ENCODE peak calls at places on chromosomes 16 and 17, in six cellular contexts. C is HCT116, U is cardiac muscle cell, R is kidney, H is IMR-90, E is left lung. O is an unnamed sample.

GRCh38 chr16:2969545-2970521 is 685 bp downstream of the PAQR4 start:
- DNase-seq in C (no peak), U (peak; percentile 32), R (peak; percentile 85), H (peak; percentile 49), E (peak; percentile 81), O (peak; percentile 55)

GRCh38 chr17:72039490-72039889 is 81.3 kb upstream of the SOX9 start:
- DNase-seq in C (no peak), U (peak; percentile 18), R (no peak), H (peak; percentile 4), E (no peak), O (no peak)

GRCh38 chr16:31141489-31142108 is 6.1 kb upstream of the PRSS8 start:
- DNase-seq in C (no peak), U (no peak), R (peak; percentile 85), H (peak; percentile 84), E (no peak), O (no peak)

GRCh38 chr16:89502319-89502843 is 5.8 kb upstream of the SPG7 start:
- DNase-seq in C (peak; percentile 63), U (peak; percentile 41), R (peak; percentile 82), H (no peak), E (peak; percentile 76), O (no peak)

GRCh38 chr16:75250089-75250808 is 1.2 kb downstream of the BCAR1 start:
- DNase-seq in C (no peak), U (no peak), R (peak; percentile 87), H (no peak), E (peak; percentile 70), O (peak; percentile 62)

GRCh38 chr16:59305850-59306249 is 571.7 kb upstream of the GOT2 start:
- DNase-seq in C (no peak), U (no peak), R (no peak), H (no peak), E (no peak), O (no peak)

GRCh38 chr17:50518265-50519023 is 10.2 kb downstream of the MYCBPAP start:
- DNase-seq in C (no peak), U (peak; percentile 25), R (peak; percentile 55), H (no peak), E (no peak), O (no peak)

GRCh38 chr16:72805486-72805885 is 242.4 kb downstream of the ZFHX3 start:
- DNase-seq in C (no peak), U (no peak), R (no peak), H (no peak), E (no peak), O (no peak)

GRCh38 chr17:49209061-49209571 is 1.3 kb downstream of the GNGT2 start:
- DNase-seq in C (no peak), U (no peak), R (no peak), H (no peak), E (no peak), O (no peak)

GRCh38 chr16:24844101-24845030 is 1.4 kb upstream of the SLC5A11 start:
- DNase-seq in C (peak; percentile 42), U (no peak), R (no peak), H (peak; percentile 28), E (no peak), O (no peak)

GRCh38 chr16:77435240-77435819 is 496 bp upstream of the ADAMTS18 start:
- DNase-seq in C (no peak), U (no peak), R (no peak), H (no peak), E (no peak), O (no peak)

GRCh38 chr16:14669776-14670175 is 24.3 kb downstream of the PLA2G10 start:
- DNase-seq in C (no peak), U (no peak), R (peak; percentile 59), H (no peak), E (peak; percentile 52), O (no peak)

GRCh38 chr17:79214940-79215604 is 140.4 kb downstream of the ENGASE start:
- DNase-seq in C (no peak), U (no peak), R (no peak), H (no peak), E (no peak), O (no peak)

GRCh38 chr16:46918905-46919792 is 35.0 kb downstream of the GPT2 start:
- DNase-seq in C (no peak), U (no peak), R (no peak), H (no peak), E (no peak), O (no peak)

GRCh38 chr16:22641030-22641671 is 130.5 kb downstream of the NPIPB5 start:
- DNase-seq in C (peak; percentile 3), U (peak; percentile 50), R (no peak), H (peak; percentile 49), E (no peak), O (no peak)

GRCh38 chr17:50270430-50271172 is 3.7 kb upstream of the TMEM92 start:
- DNase-seq in C (no peak), U (peak; percentile 88), R (peak; percentile 81), H (peak; percentile 81), E (peak; percentile 82), O (no peak)

GRCh38 chr16:27374794-27375499 is 27.0 kb upstream of the IL21R start:
- DNase-seq in C (peak; percentile 94), U (peak; percentile 83), R (peak; percentile 87), H (peak; percentile 80), E (peak; percentile 57), O (peak; percentile 59)

GRCh38 chr17:36593651-36594316 is 2.1 kb downstream of the DHRS11 start:
- DNase-seq in C (no peak), U (no peak), R (no peak), H (no peak), E (no peak), O (no peak)

GRCh38 chr17:30380106-30380420 is 1.3 kb downstream of the CPD start:
- DNase-seq in C (no peak), U (no peak), R (no peak), H (peak; percentile 43), E (no peak), O (no peak)

GRCh38 chr17:62708587-62708986 is 81.1 kb downstream of the MRC2 start:
- DNase-seq in C (no peak), U (no peak), R (no peak), H (no peak), E (no peak), O (no peak)

GRCh38 chr16:72961115-72961832 is 86.7 kb downstream of the ZFHX3 start:
- DNase-seq in C (no peak), U (peak; percentile 14), R (no peak), H (peak; percentile 30), E (no peak), O (no peak)

GRCh38 chr16:5032748-5033167 is 977 bp downstream of the NAGPA start:
- DNase-seq in C (no peak), U (no peak), R (no peak), H (no peak), E (no peak), O (no peak)

GRCh38 chr16:88908307-88908706 is 41.8 kb upstream of the PABPN1L start:
- DNase-seq in C (no peak), U (no peak), R (no peak), H (no peak), E (no peak), O (peak; percentile 54)

DNA sequence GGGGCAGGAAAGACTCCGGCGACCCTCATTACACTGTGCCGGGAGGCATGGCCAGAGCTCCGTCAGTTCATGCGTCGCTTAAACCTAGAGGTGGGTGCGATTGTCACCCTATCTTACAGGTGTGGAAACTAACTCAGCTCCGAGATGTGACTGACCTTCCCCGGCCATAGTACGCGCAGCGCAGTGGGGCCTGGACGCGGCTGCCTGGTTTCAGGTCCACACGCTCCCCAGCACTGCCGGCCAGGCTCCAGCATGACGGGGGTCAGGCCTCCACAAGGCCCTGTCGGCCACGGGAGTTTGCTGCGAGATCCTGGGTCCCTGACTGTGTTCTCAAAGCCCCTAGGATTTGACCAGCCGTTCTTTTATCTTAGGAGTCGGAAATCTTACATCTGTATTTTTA is 34.4 kb downstream of the JPH3 start:
- DNase-seq in C (no peak), U (no peak), R (no peak), H (no peak), E (no peak), O (no peak)
- TF ChIP-seq CTCF in C (no peak), U (no peak), R (no peak), H (no peak), E (no peak), O (no peak)

GRCh38 chr17:44444735-44445105 is 55.3 kb upstream of the ITGA2B start:
- DNase-seq in C (no peak), U (peak; percentile 43), R (no peak), H (peak; percentile 97), E (no peak), O (no peak)
- H3K4me3 ChIP-seq in C (no peak overlapping the region), U (no peak overlapping the region), R (no peak overlapping the region), H (no peak overlapping the region), E (no peak overlapping the region), O (no peak overlapping the region)

DNA sequence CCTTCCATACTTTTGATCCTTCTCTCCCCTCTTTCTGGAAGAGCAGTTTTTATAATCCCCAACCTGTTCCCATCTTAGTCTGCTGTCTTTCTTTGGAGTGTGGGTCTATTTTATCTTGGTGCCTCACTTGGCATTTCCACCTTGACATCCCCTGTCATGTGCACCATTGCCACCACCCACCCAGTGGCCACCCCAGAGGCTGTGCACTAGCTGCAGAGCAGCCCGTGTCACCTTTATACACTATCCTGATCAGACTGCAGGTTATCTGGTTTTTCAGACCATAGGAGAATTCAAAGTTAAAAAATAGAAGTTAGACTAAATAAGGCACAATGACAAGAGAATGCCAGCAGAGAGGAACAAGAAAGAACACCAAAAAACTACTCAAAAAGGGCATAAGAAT is 43.8 kb downstream of the TANGO6 start:
- DNase-seq in C (no peak), U (no peak), R (no peak), H (no peak), E (no peak), O (no peak)
- TF ChIP-seq CTCF in C (no peak), U (no peak), R (no peak), H (no peak), E (no peak), O (no peak)

GRCh38 chr16:11627292-11627663 is 40.6 kb upstream of the LITAF start:
- DNase-seq in C (no peak), U (no peak), R (no peak), H (no peak), E (no peak), O (no peak)
- H3K4me3 ChIP-seq in C (no peak overlapping the region), U (no peak overlapping the region), R (no peak overlapping the region), H (no peak overlapping the region), E (no peak overlapping the region), O (no peak overlapping the region)

DNA sequence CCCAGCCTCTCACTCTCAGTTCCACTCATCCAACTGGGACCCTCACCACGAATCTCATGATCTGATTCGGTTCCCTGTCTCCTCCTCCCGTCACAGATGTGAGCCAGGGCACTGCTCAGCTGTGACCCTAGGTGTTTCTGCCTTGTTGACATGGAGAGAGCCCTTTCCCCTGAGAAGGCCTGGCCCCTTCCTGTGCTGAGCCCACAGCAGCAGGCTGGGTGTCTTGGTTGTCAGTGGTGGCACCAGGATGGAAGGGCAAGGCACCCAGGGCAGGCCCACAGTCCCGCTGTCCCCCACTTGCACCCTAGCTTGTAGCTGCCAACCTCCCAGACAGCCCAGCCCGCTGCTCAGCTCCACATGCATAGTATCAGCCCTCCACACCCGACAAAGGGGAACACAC is 26.5 kb downstream of the STH start:
- DNase-seq in C (no peak), U (no peak), R (no peak), H (no peak), E (no peak), O (no peak)
- TF ChIP-seq CTCF in C (no peak), U (no peak), R (no peak), H (no peak), E (no peak), O (no peak)

DNA sequence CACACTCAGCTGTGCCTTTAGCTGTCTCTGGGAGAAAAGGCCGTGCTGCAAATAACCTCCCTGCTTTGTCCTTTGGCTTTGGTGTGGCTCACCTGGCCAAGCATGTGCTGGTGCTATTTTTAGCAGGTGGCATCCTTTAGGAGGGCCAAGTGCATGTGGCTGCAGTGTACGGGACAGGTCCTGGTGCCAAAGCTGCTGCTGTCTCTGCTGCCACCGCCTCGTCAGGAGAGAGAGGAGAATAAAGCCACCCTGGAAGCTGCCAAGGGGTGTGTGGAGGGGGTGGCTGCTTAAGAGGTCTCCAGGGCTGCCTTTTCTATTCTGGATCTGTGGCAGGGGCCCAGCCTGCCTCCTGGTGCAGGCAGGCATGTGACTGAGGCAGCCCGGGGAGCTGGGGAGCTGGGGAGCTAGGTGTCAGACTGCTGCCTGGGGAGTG is 6.2 kb downstream of the AKAP1 start:
- DNase-seq in C (no peak), U (no peak), R (no peak), H (no peak), E (peak; percentile 54), O (peak; percentile 84)
- H3K4me3 ChIP-seq in C (no peak overlapping the region), U (no peak overlapping the region), R (no peak overlapping the region), H (no peak overlapping the region), E (no peak overlapping the region), O (no peak overlapping the region)